ENCODE peak calls at places on chromosomes 11 and 22, in eight cellular contexts. B is activated naive CD8-positive, alpha-beta T cell treated with anti-CD3 and anti-CD28 coated beads, Interleukin-2, amount 50 U/mL, for 24 hours; X is NCI-H1092 treated with DMSO at 0.1 percent for 48 hours; K is B cell; F is foreskin fibroblast; R is ACHN; O is cerebellar cortex; J is stimulated activated naive B cell treated with anti-CD40 and anti-IgM and Interleukin-4, amounts not matched to agents 10 μg/mL and 1 μg/mL and 100 μg/mL, for 72 hours. E is an unnamed sample.

GRCh38 chr11:95483339-95483738 is 252.3 kb upstream of the SESN3 start:
- DNase-seq in J (no peak), F (no peak), O (no peak), B (no peak), X (no peak), R (no peak), K (no peak), E (no peak)

GRCh38 chr11:21464601-21465193 is 728.2 kb upstream of the ANO5 start:
- DNase-seq in O (no peak), K (no peak), J (no peak), R (peak; percentile 2), F (no peak), B (no peak), X (no peak), E (no peak)

GRCh38 chr11:16895306-16895705 is 118.9 kb downstream of the PLEKHA7 start:
- DNase-seq in J (no peak), F (no peak), X (peak; percentile 18), R (peak; percentile 78), B (no peak), O (no peak), K (no peak), E (no peak)

GRCh38 chr11:58829736-58830135 is 14.8 kb downstream of the GLYATL2 start:
- DNase-seq in J (no peak), F (peak; percentile 66), X (no peak), O (no peak), K (no peak), R (no peak), B (no peak), E (peak; percentile 77)

GRCh38 chr11:66324626-66325025 is 7.8 kb upstream of the CD248 start:
- DNase-seq in K (no peak), J (no peak), B (no peak), F (peak; percentile 77), R (no peak), O (no peak), X (no peak), E (peak; percentile 61)

GRCh38 chr11:26331911-26332571 is at the start of gene ANO3:
- DNase-seq in O (peak; percentile 30), R (peak; percentile 78), K (no peak), J (no peak), X (peak; percentile 72), F (peak; percentile 93), B (peak; percentile 8), E (peak; percentile 89)

GRCh38 chr11:69863544-69864200 is 44.5 kb upstream of the FGF3 start:
- DNase-seq in J (no peak), B (no peak), O (no peak), K (no peak), X (no peak), F (no peak), R (no peak), E (no peak)

GRCh38 chr11:94948070-94948617 is 25.2 kb downstream of the CWC15 start:
- DNase-seq in R (peak; percentile 74), K (no peak), X (no peak), B (no peak), J (no peak), O (no peak), F (peak; percentile 59), E (peak; percentile 67)

GRCh38 chr11:68213135-68213515 is at the start of gene KMT5B:
- DNase-seq in J (no peak), F (peak; percentile 85), B (peak; percentile 68), O (peak; percentile 20), X (peak; percentile 60), K (no peak), R (no peak), E (no peak)

GRCh38 chr22:49020314-49020713 is 807.4 kb downstream of the BRD1 start:
- DNase-seq in F (no peak), B (no peak), K (no peak), O (no peak), R (no peak), J (no peak), X (no peak), E (no peak)

GRCh38 chr11:33449798-33450197 is 192.6 kb downstream of the HIPK3 start:
- DNase-seq in F (peak; percentile 60), R (no peak), X (no peak), K (no peak), O (no peak), B (no peak), J (no peak), E (no peak)

GRCh38 chr11:76770642-76771445 is 12.3 kb upstream of the TSKU start:
- DNase-seq in R (peak; percentile 21), O (no peak), F (peak; percentile 90), X (no peak), B (no peak), J (no peak), K (no peak), E (peak; percentile 97)

GRCh38 chr11:16785520-16786128 is 47.2 kb downstream of the C11orf58 start:
- DNase-seq in X (peak; percentile 48), R (peak; percentile 59), B (peak; percentile 65), K (peak; percentile 51), J (peak; percentile 33), F (peak; percentile 88), O (peak; percentile 75), E (peak; percentile 66)

GRCh38 chr11:1241706-1242105 is 18.8 kb downstream of the MUC5B start:
- DNase-seq in K (no peak), F (no peak), R (no peak), O (no peak), B (no peak), J (no peak), X (no peak), E (no peak)

GRCh38 chr11:62451243-62451626 is 32.4 kb downstream of the SCGB1A1 start:
- DNase-seq in F (no peak), R (no peak), K (no peak), X (no peak), B (no peak), O (no peak), J (no peak), E (no peak)

GRCh38 chr11:93548679-93549319 is 5.6 kb upstream of the SMCO4 start:
- DNase-seq in O (no peak), B (no peak), X (no peak), F (no peak), R (no peak), J (no peak), K (no peak), E (no peak)

GRCh38 chr11:10288316-10288715 is 5.7 kb downstream of the SBF2 start:
- DNase-seq in K (no peak), R (no peak), B (no peak), O (no peak), J (no peak), F (no peak), X (no peak), E (no peak)

GRCh38 chr11:119529063-119529845 is 106.3 kb upstream of the THY1 start:
- DNase-seq in R (no peak), J (no peak), B (no peak), X (no peak), O (no peak), K (no peak), F (no peak), E (no peak)

GRCh38 chr11:128300785-128301184 is 286.6 kb downstream of the ETS1 start:
- DNase-seq in O (no peak), B (no peak), R (no peak), X (no peak), F (no peak), J (no peak), K (no peak), E (no peak)

GRCh38 chr11:108069947-108070346 is 51.4 kb upstream of the ACAT1 start:
- DNase-seq in B (no peak), R (peak; percentile 58), F (peak; percentile 46), X (no peak), K (no peak), J (no peak), O (no peak), E (peak; percentile 71)

GRCh38 chr22:49235463-49236300 is 592.0 kb downstream of the BRD1 start:
- DNase-seq in X (peak; percentile 27), O (no peak), F (no peak), R (no peak), J (no peak), K (no peak), B (no peak), E (no peak)

GRCh38 chr11:132704796-132705375 is 827.4 kb downstream of the OPCML start:
- DNase-seq in R (no peak), F (no peak), K (no peak), B (no peak), X (no peak), O (no peak), J (no peak), E (no peak)

GRCh38 chr11:33635161-33635560 is 65.5 kb downstream of the C11orf91 start:
- DNase-seq in O (peak; percentile 96), K (no peak), R (no peak), J (no peak), X (no peak), F (peak; percentile 82), B (no peak), E (peak; percentile 76)

GRCh38 chr11:119706887-119707286 is 22.1 kb downstream of the NECTIN1 start:
- DNase-seq in O (no peak), J (no peak), F (no peak), K (no peak), B (no peak), R (no peak), X (no peak), E (no peak)

GRCh38 chr11:124758355-124759267 is 3.5 kb downstream of the ESAM start:
- DNase-seq in R (peak; percentile 84), K (peak; percentile 84), O (peak; percentile 40), X (peak; percentile 67), B (peak; percentile 76), J (peak; percentile 79), F (peak; percentile 84), E (peak; percentile 55)

GRCh38 chr11:130555251-130555841 is 106.9 kb downstream of the ADAMTS15 start:
- DNase-seq in X (no peak), K (no peak), F (no peak), R (no peak), B (no peak), J (no peak), O (no peak), E (peak; percentile 42)

GRCh38 chr11:32081129-32081641 is 9.7 kb upstream of the RCN1 start:
- DNase-seq in O (no peak), F (peak; percentile 85), B (no peak), J (no peak), K (no peak), R (no peak), X (no peak), E (peak; percentile 61)

GRCh38 chr22:39547587-39547947 is 15.0 kb upstream of the RPS19BP1 start:
- DNase-seq in B (no peak), X (no peak), J (no peak), K (no peak), O (no peak), R (no peak), F (no peak), E (no peak)

GRCh38 chr11:34366522-34366921 is 8.7 kb upstream of the ABTB2 start:
- DNase-seq in K (no peak), R (peak; percentile 60), O (peak; percentile 25), J (no peak), F (peak; percentile 23), B (no peak), X (peak; percentile 29), E (peak; percentile 28)

GRCh38 chr11:61768376-61769076 is 16.1 kb downstream of the MYRF start:
- DNase-seq in X (no peak), B (no peak), O (no peak), F (no peak), K (no peak), R (no peak), J (no peak), E (no peak)

GRCh38 chr11:73308963-73309960 is 1.2 kb downstream of the ARHGEF17 start:
- DNase-seq in X (no peak), F (peak; percentile 99), B (no peak), J (no peak), O (no peak), R (peak; percentile 94), K (no peak), E (peak; percentile 96)

GRCh38 chr22:44098966-44099530 is 74.9 kb downstream of the PARVB start:
- DNase-seq in X (no peak), B (no peak), O (no peak), R (no peak), F (no peak), J (no peak), K (no peak), E (no peak)

GRCh38 chr11:132886335-132886734 is 646.0 kb downstream of the OPCML start:
- DNase-seq in O (no peak), B (no peak), X (no peak), J (no peak), R (no peak), F (peak; percentile 83), K (no peak), E (peak; percentile 69)

GRCh38 chr11:36450391-36450714 is 59.7 kb downstream of the TRAF6 start:
- DNase-seq in X (no peak), F (no peak), J (no peak), K (no peak), B (no peak), O (no peak), R (no peak), E (no peak)